ENCODE peak calls at places on chromosomes 2 and 18, in seven cellular contexts. A is HTR-8/SVneo, U is NCI-H774, C is IMR-90, D is neural progenitor cell, N is posterior vena cava, B is cortex of kidney. W is an unnamed sample.

GRCh38 chr18:61154866-61155265 is 178.4 kb upstream of the CDH20 start:
- DNase-seq in D (no peak), U (no peak), B (no peak), C (no peak), A (no peak), N (no peak), W (no peak)

GRCh38 chr2:129255610-129256313 is 723.7 kb upstream of the RAB6C start:
- DNase-seq in U (no peak), B (no peak), N (no peak), A (no peak), C (no peak), D (no peak), W (no peak)

GRCh38 chr2:24083567-24084385 is 858 bp downstream of the TP53I3 start:
- DNase-seq in U (peak), B (peak), D (peak), A (peak), N (no peak), C (peak), W (no peak)

GRCh38 chr2:113061896-113062770 is 3.1 kb downstream of the IL36RN start:
- DNase-seq in D (no peak), A (no peak), C (no peak), U (no peak), N (no peak), B (no peak), W (no peak)

GRCh38 chr18:79681484-79682387 is 2.1 kb downstream of the CTDP1 start:
- DNase-seq in B (no peak), N (no peak), D (no peak), C (no peak), A (no peak), U (no peak), W (no peak)

GRCh38 chr2:106332054-106332453 is 136.2 kb downstream of the RGPD3 start:
- DNase-seq in B (no peak), N (no peak), U (no peak), C (no peak), A (no peak), D (no peak), W (no peak)

GRCh38 chr2:224584111-224584764 is 925 bp downstream of the CUL3 start:
- DNase-seq in N (no peak), U (no peak), C (peak), B (no peak), A (no peak), D (peak), W (peak)

GRCh38 chr18:48720655-48721025 is 181.8 kb downstream of the CTIF start:
- DNase-seq in U (no peak), A (no peak), B (no peak), N (no peak), D (no peak), C (no peak), W (no peak)

GRCh38 chr2:226738191-226738820 is 61.3 kb downstream of the IRS1 start:
- DNase-seq in D (peak), N (no peak), B (no peak), U (no peak), C (no peak), A (no peak), W (no peak)

GRCh38 chr18:49368876-49369440 is 91.5 kb downstream of the DYM start:
- DNase-seq in N (no peak), B (no peak), A (no peak), C (no peak), U (peak), D (peak), W (no peak)

GRCh38 chr18:31102941-31103340 is 720 bp upstream of the DSC2 start:
- DNase-seq in D (no peak), N (no peak), B (no peak), U (no peak), C (no peak), A (no peak), W (no peak)

GRCh38 chr2:85549826-85550225 is 10.9 kb downstream of the MAT2A start:
- DNase-seq in D (no peak), A (peak), N (no peak), B (no peak), U (no peak), C (peak), W (no peak)

GRCh38 chr2:9113262-9113661 is 93.3 kb upstream of the ASAP2 start:
- DNase-seq in C (no peak), A (no peak), N (no peak), U (no peak), D (no peak), B (no peak), W (no peak)

W was measured in sciatic nerve.